ENCODE peak calls at places on chromosomes 5 and 9, in six cellular contexts. One of them, this sample, is unnamed.

GRCh38 chr9:602716-603115 is 238.8 kb upstream of the DMRT1 start:
- DNase-seq in H1: no peak
- DNase-seq in GM12878: no peak
- DNase-seq in GM12891: no peak
- DNase-seq in HepG2: no peak
- DNase-seq in K562: no peak
- DNase-seq in this sample: no peak

GRCh38 chr5:59864718-59865117 is 28.8 kb downstream of the PDE4D start:
- DNase-seq in H1: no peak
- DNase-seq in HepG2: no peak
- DNase-seq in GM12891: no peak
- DNase-seq in GM12878: no peak
- DNase-seq in K562: no peak
- DNase-seq in this sample: no peak

GRCh38 chr5:56306433-56307150 is 73.5 kb upstream of the ANKRD55 start:
- DNase-seq in GM12891: no peak
- DNase-seq in H1: no peak
- DNase-seq in K562: no peak
- DNase-seq in HepG2: no peak
- DNase-seq in GM12878: no peak
- DNase-seq in this sample: no peak

GRCh38 chr5:58156354-58156753 is 303.5 kb downstream of the PLK2 start:
- DNase-seq in GM12878: no peak
- DNase-seq in K562: no peak
- DNase-seq in HepG2: no peak
- DNase-seq in H1: no peak
- DNase-seq in GM12891: no peak
- DNase-seq in this sample: no peak

GRCh38 chr5:132283423-132284043 is 10.7 kb upstream of the SLC22A4 start:
- DNase-seq in H1: no peak
- DNase-seq in K562: no peak
- DNase-seq in GM12891: no peak
- DNase-seq in HepG2: peak; percentile 43
- DNase-seq in GM12878: no peak
- DNase-seq in this sample: no peak

GRCh38 chr5:127086583-127086982 is 13.3 kb upstream of the C5orf63 start:
- DNase-seq in GM12891: no peak
- DNase-seq in K562: no peak
- DNase-seq in GM12878: no peak
- DNase-seq in HepG2: no peak
- DNase-seq in H1: no peak
- DNase-seq in this sample: no peak

GRCh38 chr9:110089681-110090370 is 118.1 kb downstream of the C9orf152 start:
- DNase-seq in GM12878: no peak
- DNase-seq in H1: no peak
- DNase-seq in K562: no peak
- DNase-seq in GM12891: no peak
- DNase-seq in HepG2: peak; percentile 11
- DNase-seq in this sample: no peak

GRCh38 chr9:113299800-113300292 is 3.3 kb downstream of the RNF183 start:
- DNase-seq in GM12891: no peak
- DNase-seq in H1: no peak
- DNase-seq in HepG2: no peak
- DNase-seq in GM12878: no peak
- DNase-seq in K562: peak; percentile 55
- DNase-seq in this sample: no peak

GRCh38 chr9:21239917-21240316 is at the start of gene IFNA14:
- DNase-seq in GM12891: no peak
- DNase-seq in HepG2: no peak
- DNase-seq in H1: no peak
- DNase-seq in K562: no peak
- DNase-seq in GM12878: no peak
- DNase-seq in this sample: no peak

GRCh38 chr9:114155263-114155966 is at the start of gene COL27A1:
- DNase-seq in H1: peak; percentile 49
- DNase-seq in K562: peak; percentile 85
- DNase-seq in GM12891: peak; percentile 93
- DNase-seq in GM12878: no peak
- DNase-seq in HepG2: peak; percentile 70
- DNase-seq in this sample: peak; percentile 85

GRCh38 chr9:38181866-38182265 is 112.8 kb upstream of the SHB start:
- DNase-seq in H1: no peak
- DNase-seq in GM12891: no peak
- DNase-seq in GM12878: no peak
- DNase-seq in K562: no peak
- DNase-seq in HepG2: no peak
- DNase-seq in this sample: no peak

GRCh38 chr5:138647261-138647788 is 72.1 kb upstream of the HSPA9 start:
- DNase-seq in H1: no peak
- DNase-seq in HepG2: no peak
- DNase-seq in K562: no peak
- DNase-seq in GM12878: no peak
- DNase-seq in GM12891: no peak
- DNase-seq in this sample: no peak

GRCh38 chr5:138643040-138643791 is 68.0 kb upstream of the HSPA9 start:
- DNase-seq in GM12878: no peak
- DNase-seq in H1: no peak
- DNase-seq in GM12891: no peak
- DNase-seq in K562: no peak
- DNase-seq in HepG2: no peak
- DNase-seq in this sample: no peak

GRCh38 chr5:138646671-138647070 is 71.5 kb upstream of the HSPA9 start:
- DNase-seq in K562: no peak
- DNase-seq in H1: no peak
- DNase-seq in HepG2: no peak
- DNase-seq in GM12878: no peak
- DNase-seq in GM12891: no peak
- DNase-seq in this sample: no peak

GRCh38 chr5:138647794-138648193 is 72.6 kb upstream of the HSPA9 start:
- DNase-seq in GM12878: no peak
- DNase-seq in K562: no peak
- DNase-seq in GM12891: no peak
- DNase-seq in H1: no peak
- DNase-seq in HepG2: no peak
- DNase-seq in this sample: no peak

DNA sequence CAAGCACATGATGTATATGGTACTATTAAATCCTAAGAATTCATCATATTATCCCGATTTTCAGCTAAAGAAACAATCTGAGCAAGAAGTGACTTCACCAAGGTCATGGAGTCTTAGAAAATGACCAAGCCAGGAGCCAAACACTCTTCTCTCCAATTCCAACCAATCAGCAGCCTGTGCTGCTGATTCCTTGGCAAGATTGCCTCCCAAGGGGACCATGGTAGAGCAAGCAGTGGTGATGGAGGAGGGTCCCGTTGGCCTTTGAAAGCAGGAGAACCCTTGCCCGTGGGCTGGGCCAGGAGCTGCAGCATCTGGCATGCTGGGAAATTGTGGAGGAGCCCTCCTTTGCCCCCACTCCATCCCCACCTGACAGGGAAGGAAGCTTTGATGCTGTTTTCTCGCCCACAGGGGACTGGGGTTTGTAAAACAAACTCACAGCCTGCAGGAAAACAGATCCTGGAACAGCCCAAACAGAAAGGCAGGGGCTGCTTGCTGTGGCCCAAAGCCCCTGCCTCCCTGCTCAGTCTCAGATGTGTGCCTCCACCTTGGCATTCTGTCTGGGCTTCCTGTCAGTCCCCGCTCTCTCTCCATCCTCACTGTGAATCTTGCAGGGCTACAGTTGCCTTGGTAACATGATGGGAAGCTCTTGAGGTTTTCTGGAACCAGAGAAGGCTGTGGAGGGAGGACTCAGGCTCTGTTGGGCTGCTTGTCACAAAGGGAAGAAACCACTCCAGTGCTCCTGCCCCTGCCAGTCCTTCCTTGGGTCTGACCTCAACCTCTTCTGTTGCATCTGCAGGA is 70.8 kb upstream of the HSPA9 start:
- DNase-seq in H1: no peak
- DNase-seq in HepG2: no peak
- DNase-seq in GM12878: no peak
- DNase-seq in K562: no peak
- DNase-seq in GM12891: no peak
- DNase-seq in this sample: no peak
- TF ChIP-seq POLR2AphosphoS5 in H1: no peak
- TF ChIP-seq POLR2AphosphoS5 in HepG2: no peak
- TF ChIP-seq POLR2AphosphoS5 in GM12878: no peak
- TF ChIP-seq POLR2AphosphoS5 in K562: no peak
- TF ChIP-seq POLR2AphosphoS5 in GM12891: no peak
- TF ChIP-seq POLR2AphosphoS5 in this sample: no peak

DNA sequence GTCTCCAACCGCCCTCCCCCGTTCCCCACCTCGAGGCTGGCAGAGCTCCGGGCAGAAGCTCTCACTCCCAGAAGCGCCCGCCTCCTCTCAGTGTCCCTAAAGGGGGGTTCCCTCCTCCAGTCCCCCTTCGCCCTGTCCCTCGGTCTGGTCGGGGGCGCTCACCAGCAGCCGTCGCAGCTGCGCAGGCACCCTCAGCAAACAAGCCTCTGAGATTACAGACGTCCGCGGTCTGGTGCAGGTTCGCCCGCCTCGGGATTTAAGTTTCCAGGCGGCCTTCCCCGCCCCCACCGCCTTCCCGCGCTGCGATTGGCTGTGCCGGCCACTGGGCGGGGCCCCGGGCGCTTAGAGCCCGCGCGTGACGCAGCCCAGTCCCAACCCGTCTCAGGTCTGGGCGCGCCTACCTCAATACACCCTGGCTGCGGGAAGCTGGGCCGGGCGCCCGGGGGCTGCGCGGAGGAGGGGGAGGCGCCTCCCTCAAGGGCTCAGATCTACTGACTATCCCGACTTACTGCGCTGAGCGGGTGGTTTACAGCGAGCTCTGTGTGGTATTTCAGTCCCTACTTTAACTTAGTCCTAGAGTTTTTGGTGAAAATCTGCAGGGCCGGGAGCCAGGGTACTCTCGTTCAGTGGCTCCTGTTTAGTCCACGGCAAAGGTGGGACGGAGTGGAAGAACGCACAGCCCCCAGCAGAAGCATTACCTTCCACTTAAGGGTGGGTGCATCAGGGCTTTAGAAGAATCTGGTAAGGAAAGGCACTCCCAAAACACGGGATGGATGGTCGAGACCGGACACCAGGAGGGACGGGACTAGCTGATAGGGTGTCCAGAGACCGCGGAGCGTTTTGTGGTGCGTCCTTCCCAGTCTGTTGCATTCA is at the start of gene CTSV:
- DNase-seq in HepG2: peak; percentile 71
- DNase-seq in H1: peak; percentile 83
- DNase-seq in K562: peak; percentile 97
- DNase-seq in GM12878: peak; percentile 13
- DNase-seq in GM12891: peak; percentile 67
- DNase-seq in this sample: peak; percentile 75
- TF ChIP-seq POLR2A in HepG2: peak; percentile 27
- TF ChIP-seq POLR2A in H1: peak; percentile 96
- TF ChIP-seq POLR2A in K562: no peak
- TF ChIP-seq POLR2A in GM12878: no peak
- TF ChIP-seq POLR2A in GM12891: no peak
- TF ChIP-seq POLR2A in this sample: no peak

GRCh38 chr5:78287833-78288232 is 6.7 kb downstream of the AP3B1 start:
- DNase-seq in H1: no peak
- DNase-seq in K562: no peak
- DNase-seq in HepG2: no peak
- DNase-seq in GM12891: no peak
- DNase-seq in GM12878: no peak
- DNase-seq in this sample: no peak
- TF ChIP-seq TAF1 in H1: no peak
- TF ChIP-seq TAF1 in K562: no peak
- TF ChIP-seq TAF1 in HepG2: no peak
- TF ChIP-seq TAF1 in GM12891: no peak
- TF ChIP-seq TAF1 in GM12878: no peak
- TF ChIP-seq TAF1 in this sample: no peak

GRCh38 chr5:38446029-38446522 is 110.4 kb downstream of the LIFR start:
- DNase-seq in HepG2: no peak
- DNase-seq in GM12891: no peak
- DNase-seq in GM12878: no peak
- DNase-seq in K562: no peak
- DNase-seq in H1: no peak
- DNase-seq in this sample: no peak

GRCh38 chr5:38450627-38451371 is 105.6 kb downstream of the LIFR start:
- DNase-seq in HepG2: no peak
- DNase-seq in H1: no peak
- DNase-seq in GM12891: no peak
- DNase-seq in GM12878: no peak
- DNase-seq in K562: no peak
- DNase-seq in this sample: no peak

GRCh38 chr5:38448553-38449350 is 107.7 kb downstream of the LIFR start:
- DNase-seq in H1: no peak
- DNase-seq in GM12878: no peak
- DNase-seq in K562: no peak
- DNase-seq in HepG2: no peak
- DNase-seq in GM12891: no peak
- DNase-seq in this sample: no peak

GRCh38 chr5:38445374-38446028 is 110.9 kb downstream of the LIFR start:
- DNase-seq in K562: no peak
- DNase-seq in H1: no peak
- DNase-seq in HepG2: no peak
- DNase-seq in GM12878: no peak
- DNase-seq in GM12891: no peak
- DNase-seq in this sample: no peak

DNA sequence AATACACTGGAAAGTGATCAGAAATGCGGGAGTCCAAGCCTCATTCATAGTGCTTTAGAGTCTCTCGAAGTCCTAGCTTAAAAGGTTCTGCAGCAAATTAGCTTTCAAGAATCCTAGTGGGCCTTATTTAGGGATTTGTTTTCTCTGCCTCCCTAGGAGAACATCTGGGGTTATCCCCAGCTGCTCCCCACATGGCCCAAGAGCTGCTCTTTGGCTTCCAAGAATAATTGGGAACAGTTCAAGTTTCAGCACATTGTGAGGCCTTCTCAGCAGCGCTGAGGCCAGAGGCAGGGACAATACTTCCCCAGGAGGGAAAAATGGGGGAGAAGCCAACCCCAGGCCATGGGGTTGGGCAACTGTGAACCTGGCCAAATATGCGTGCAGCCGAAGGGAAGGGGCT is 108.7 kb downstream of the LIFR start:
- DNase-seq in H1: no peak
- DNase-seq in K562: no peak
- DNase-seq in GM12878: no peak
- DNase-seq in HepG2: no peak
- DNase-seq in GM12891: no peak
- DNase-seq in this sample: no peak
- TF ChIP-seq POLR2AphosphoS5 in H1: no peak
- TF ChIP-seq POLR2AphosphoS5 in K562: no peak
- TF ChIP-seq POLR2AphosphoS5 in GM12878: no peak
- TF ChIP-seq POLR2AphosphoS5 in HepG2: no peak
- TF ChIP-seq POLR2AphosphoS5 in GM12891: no peak
- TF ChIP-seq POLR2AphosphoS5 in this sample: no peak